ENCODE peak calls at places on chromosome 10, in seven cellular contexts. J is SK-N-SH, W is Karpas-422, D is MM.1S, M is trophoblast cell, K is fibroblast of lung, U is GM12878. P is an unnamed sample. For H3K9me3, the result is how much of the 10 kb centered on the place peaks cover.

GRCh38 chr10:64209574-64209973 is 688.4 kb downstream of the REEP3 start:
- DNase-seq in U (no peak), K (peak), D (no peak), W (no peak), M (no peak), J (no peak), P (no peak)

GRCh38 chr10:87865201-87866025 is 2.0 kb downstream of the PTEN start:
- DNase-seq in M (no peak), K (no peak), W (peak), U (no peak), J (no peak), D (no peak), P (no peak)

GRCh38 chr10:86960003-86960862 is 1.8 kb downstream of the SNCG start:
- DNase-seq in K (peak), U (peak), W (peak), D (peak), M (peak), J (peak), P (peak)

GRCh38 chr10:87991946-87992345 is 128.5 kb downstream of the PTEN start:
- DNase-seq in U (no peak), K (peak), W (no peak), J (no peak), D (no peak), M (no peak), P (peak)

GRCh38 chr10:121303273-121303890 is 294.9 kb downstream of the FGFR2 start:
- DNase-seq in J (no peak), U (no peak), M (no peak), W (no peak), K (no peak), D (no peak), P (no peak)

GRCh38 chr10:6504296-6504695 is 75.8 kb downstream of the PRKCQ start:
- DNase-seq in J (no peak), K (no peak), U (no peak), W (no peak), D (no peak), M (no peak), P (no peak)

GRCh38 chr10:11178606-11179221 is 161.0 kb downstream of the CELF2 start:
- DNase-seq in U (peak), D (peak), K (peak), W (no peak), J (peak), M (peak), P (no peak)

GRCh38 chr10:103227416-103227815 is 18.3 kb upstream of the RPEL1 start:
- DNase-seq in U (no peak), W (no peak), J (no peak), K (no peak), M (no peak), D (no peak), P (no peak)

GRCh38 chr10:1824928-1825327 is 87.6 kb upstream of the ADARB2 start:
- DNase-seq in D (peak), K (no peak), W (peak), J (no peak), U (no peak), M (no peak), P (no peak)

GRCh38 chr10:92464364-92464763 is 109.5 kb downstream of the IDE start:
- DNase-seq in U (no peak), W (no peak), D (no peak), J (no peak), K (no peak), M (no peak), P (no peak)

GRCh38 chr10:12730809-12731519 is 270.5 kb downstream of the CCDC3 start:
- DNase-seq in M (no peak), W (no peak), J (no peak), U (peak), K (peak), D (peak), P (no peak)

GRCh38 chr10:79615577-79615976 is 4.8 kb downstream of the SFTPA1 start:
- DNase-seq in U (no peak), J (no peak), D (no peak), K (no peak), M (no peak), W (no peak), P (no peak)

GRCh38 chr10:59106441-59106840 is 70.0 kb upstream of the PHYHIPL start:
- DNase-seq in W (no peak), J (no peak), K (no peak), M (no peak), U (peak), D (no peak), P (no peak)

GRCh38 chr10:100019824-100020160 is 10.0 kb upstream of the DNMBP start:
- DNase-seq in K (no peak), M (no peak), W (no peak), U (no peak), D (no peak), J (no peak), P (no peak)

GRCh38 chr10:14502451-14502850 is 171.7 kb upstream of the FRMD4A start:
- DNase-seq in D (no peak), W (no peak), K (no peak), J (no peak), U (no peak), M (no peak), P (no peak)

GRCh38 chr10:32887481-32887880 is 70.5 kb downstream of the ITGB1 start:
- DNase-seq in U (no peak), M (no peak), J (no peak), D (no peak), K (no peak), W (no peak), P (no peak)

GRCh38 chr10:106609867-106610266 is 554.6 kb downstream of the SORCS1 start:
- DNase-seq in M (no peak), J (peak), D (no peak), W (peak), U (no peak), K (no peak), P (peak)

GRCh38 chr10:50636576-50636975 is 12.8 kb upstream of the SGMS1 start:
- DNase-seq in D (no peak), M (peak), K (no peak), U (no peak), W (no peak), J (no peak), P (no peak)

GRCh38 chr10:86556933-86557649 is 35.5 kb upstream of the WAPL start:
- DNase-seq in W (no peak), U (no peak), J (no peak), D (no peak), K (no peak), M (no peak), P (no peak)

GRCh38 chr10:132517951-132518521 is 19.6 kb upstream of the INPP5A start:
- DNase-seq in U (no peak), J (no peak), D (no peak), K (no peak), W (no peak), M (no peak), P (no peak)
- H3K9ac ChIP-seq in U (no peak), J (peak), D (no peak), K (no peak), W (no peak), M (no peak), P (peak)

GRCh38 chr10:113058175-113058961 is 108.3 kb downstream of the TCF7L2 start:
- DNase-seq in M (no peak), K (peak), J (peak), W (no peak), U (no peak), D (no peak), P (peak)

GRCh38 chr10:113053881-113054280 is 103.8 kb downstream of the TCF7L2 start:
- DNase-seq in M (no peak), U (no peak), J (no peak), K (no peak), W (no peak), D (no peak), P (no peak)

GRCh38 chr10:113056468-113057021 is 106.5 kb downstream of the TCF7L2 start:
- DNase-seq in K (peak), U (no peak), W (no peak), D (no peak), M (no peak), J (no peak), P (peak)

GRCh38 chr10:113055458-113055857 is 105.4 kb downstream of the TCF7L2 start:
- DNase-seq in M (no peak), J (no peak), K (no peak), U (no peak), D (no peak), W (no peak), P (no peak)

DNA sequence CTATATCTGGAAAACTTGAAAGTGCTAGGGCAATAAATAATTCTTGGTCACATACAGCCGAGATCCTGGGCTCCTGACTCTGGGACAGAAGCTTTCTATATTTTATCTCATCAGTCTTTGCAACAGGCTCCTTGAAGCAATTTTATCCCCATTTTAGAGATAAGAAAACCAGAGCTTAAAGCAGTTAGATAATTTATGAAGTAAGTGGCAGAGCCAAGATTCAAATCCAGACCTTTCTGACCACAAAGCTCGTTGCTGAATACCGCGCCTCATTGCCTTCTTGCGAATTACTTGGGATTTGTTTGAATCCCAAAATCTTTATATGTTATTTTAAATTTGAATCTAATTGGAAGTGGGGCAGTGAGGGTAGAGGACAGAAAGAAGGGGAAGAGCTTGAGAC is 106.0 kb downstream of the TCF7L2 start:
- DNase-seq in D (no peak), M (no peak), U (no peak), W (no peak), K (no peak), J (no peak), P (no peak)
- H3K4me3 ChIP-seq in D (no peak), M (no peak), U (no peak), W (no peak), K (no peak), J (no peak), P (peak)

GRCh38 chr10:131147301-131147975 is 164.1 kb downstream of the TCERG1L start:
- DNase-seq in W (no peak), K (no peak), M (no peak), U (no peak), J (no peak), D (no peak), P (no peak)

GRCh38 chr10:131149111-131149510 is 162.4 kb downstream of the TCERG1L start:
- DNase-seq in M (no peak), W (no peak), K (no peak), J (no peak), U (no peak), D (no peak), P (no peak)

GRCh38 chr10:131144711-131145375 is 166.7 kb downstream of the TCERG1L start:
- DNase-seq in U (no peak), W (no peak), D (no peak), J (no peak), M (no peak), K (no peak), P (no peak)

GRCh38 chr10:131148270-131148669 is 163.3 kb downstream of the TCERG1L start:
- DNase-seq in W (no peak), D (no peak), U (no peak), J (no peak), K (no peak), M (no peak), P (no peak)

DNA sequence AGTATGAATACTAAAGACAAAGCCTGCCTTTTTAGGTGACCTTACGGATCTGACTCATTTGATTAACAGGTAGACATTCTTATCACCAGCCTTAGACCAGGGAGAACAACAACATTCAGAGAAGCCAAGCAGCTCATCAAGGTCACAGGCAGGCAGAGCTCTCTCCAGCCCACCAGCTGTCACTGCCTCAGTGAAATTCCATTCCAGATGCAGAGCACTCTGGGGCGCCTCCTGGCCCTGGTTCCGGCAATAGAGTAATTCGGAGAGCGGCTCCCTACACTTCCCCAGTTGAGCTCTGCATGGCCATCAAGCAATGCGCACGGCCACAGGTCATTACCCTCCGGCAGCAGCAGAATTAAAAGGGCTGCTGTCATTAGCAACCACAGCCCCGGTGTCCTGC is 164.7 kb downstream of the TCERG1L start:
- DNase-seq in J (no peak), U (no peak), M (no peak), K (no peak), D (no peak), W (no peak), P (no peak)
- H3K9me3 ChIP-seq in J (under half), U (under half), M (under half), K (under half), D (under half), W (under half), P (under half)

DNA sequence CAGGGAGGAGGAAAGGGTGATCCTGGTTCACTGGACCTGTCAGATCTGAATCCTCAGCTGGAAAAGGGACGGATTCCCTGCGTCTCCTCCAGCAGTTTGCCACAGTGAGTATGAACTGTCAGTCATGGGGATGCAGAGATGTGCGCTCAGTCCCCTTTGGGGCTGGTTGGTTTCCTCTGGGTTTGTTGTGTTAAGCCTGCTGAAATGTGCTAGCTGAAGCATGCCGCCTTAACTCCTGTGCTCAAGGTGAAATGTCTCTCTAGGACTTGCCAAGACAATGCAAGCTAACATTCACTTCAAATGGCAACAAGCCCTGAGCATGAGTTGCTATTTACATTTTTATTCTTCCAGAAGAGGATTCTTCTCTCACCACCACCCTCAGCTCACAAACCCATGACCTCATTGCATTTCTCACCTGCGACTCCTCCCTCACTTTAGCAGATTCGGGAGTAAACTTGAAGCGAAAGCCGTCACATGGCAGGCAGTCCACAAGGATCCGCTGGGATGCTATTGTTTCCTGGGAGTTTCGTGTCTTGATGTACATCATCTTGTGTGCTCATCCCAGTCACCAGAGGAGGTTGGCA is 192.9 kb upstream of the FZD8 start:
- DNase-seq in W (no peak), D (no peak), U (no peak), M (no peak), K (no peak), J (no peak), P (no peak)
- H3K9ac ChIP-seq in W (no peak), D (no peak), U (no peak), M (no peak), K (no peak), J (no peak), P (no peak)

GRCh38 chr10:129969528-129970264 is 5.6 kb upstream of the EBF3 start:
- DNase-seq in J (peak), W (no peak), K (no peak), D (no peak), U (no peak), M (no peak), P (no peak)
- H3K4me3 ChIP-seq in J (no peak), W (no peak), K (no peak), D (no peak), U (no peak), M (no peak), P (peak)

DNA sequence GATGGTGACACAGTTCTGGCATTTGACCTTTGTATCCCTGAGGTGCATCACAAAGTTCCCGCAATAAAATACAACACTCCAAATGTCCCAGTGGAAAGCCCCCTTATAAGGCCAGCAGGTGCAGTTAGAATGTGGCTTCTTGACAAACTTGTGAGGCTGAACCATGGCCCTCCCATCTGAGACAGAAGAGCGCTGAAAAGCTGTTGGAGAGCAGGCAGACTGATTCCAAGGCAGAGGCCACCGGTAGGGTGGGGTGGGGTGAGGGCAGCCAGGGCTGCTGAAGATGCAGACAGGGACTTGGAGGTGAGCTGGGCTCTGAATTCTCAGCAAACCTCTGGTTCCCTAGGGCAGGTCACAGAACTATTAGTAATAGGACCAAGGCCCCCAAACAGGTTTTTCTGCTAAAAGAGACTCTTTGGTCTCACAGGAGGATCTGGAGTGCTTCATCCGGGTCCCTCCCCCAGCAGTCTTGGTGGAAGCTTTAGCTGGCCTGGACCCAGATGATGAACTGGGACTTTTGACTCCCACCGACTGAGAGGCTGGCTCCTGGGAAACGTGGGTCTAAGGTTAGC is 15.6 kb upstream of the CHST3 start:
- DNase-seq in K (no peak), D (no peak), J (no peak), M (peak), W (no peak), U (no peak), P (no peak)
- H3K9me3 ChIP-seq in K (under half), D (under half), J (under half), M (under half), W (under half), U (under half), P (under half)

DNA sequence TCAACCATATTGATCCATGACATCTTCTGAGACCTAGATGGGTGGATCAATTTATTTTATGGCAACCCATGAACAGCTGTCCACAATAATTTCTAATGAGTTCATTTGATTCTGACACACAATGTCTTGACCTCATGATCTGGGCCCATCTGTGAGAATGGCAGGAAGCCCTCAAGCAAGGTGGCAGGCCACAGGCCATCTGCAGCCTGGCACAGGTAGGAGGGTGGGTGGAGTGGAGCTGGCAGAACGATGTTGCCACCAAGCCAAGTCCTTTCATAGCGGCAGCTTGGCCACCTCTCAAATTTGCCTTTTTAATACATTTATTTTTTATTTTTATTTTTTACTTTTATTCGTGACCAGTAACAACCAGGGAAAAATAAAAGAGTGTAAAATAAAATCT is 1181.6 kb upstream of the SORCS1 start:
- DNase-seq in K (no peak), W (no peak), U (no peak), J (no peak), M (no peak), D (no peak), P (no peak)
- H3K9ac ChIP-seq in K (no peak), W (no peak), U (no peak), J (no peak), M (no peak), D (no peak), P (no peak)

DNA sequence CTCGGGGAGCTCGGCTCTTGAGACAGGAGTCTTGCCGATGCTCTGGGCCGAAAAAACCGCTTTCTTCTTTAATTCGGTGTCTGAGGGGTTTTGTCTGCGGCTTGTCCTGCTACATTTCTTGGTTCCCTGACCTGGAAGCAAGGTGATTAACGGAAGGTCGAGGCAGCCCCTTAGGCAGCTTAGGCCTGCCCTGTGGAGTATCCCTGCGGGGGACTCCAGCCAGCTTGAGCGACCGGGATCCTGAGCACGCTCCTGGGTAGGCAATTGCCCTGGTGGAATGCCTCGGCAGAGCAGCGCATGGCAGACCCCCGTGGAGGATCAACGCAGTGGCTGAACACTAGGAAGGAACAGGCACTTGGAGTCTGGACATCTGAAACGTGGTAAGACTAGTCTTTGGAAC is 30.5 kb upstream of the GHITM start:
- DNase-seq in W (no peak), U (no peak), J (no peak), M (no peak), K (no peak), D (no peak), P (no peak)
- H3K4me3 ChIP-seq in W (no peak), U (no peak), J (no peak), M (no peak), K (no peak), D (no peak), P (no peak)

GRCh38 chr10:52999681-53000080 is 227.1 kb upstream of the MBL2 start:
- DNase-seq in W (no peak), J (no peak), M (no peak), U (no peak), D (no peak), K (no peak), P (no peak)
- H3K9me3 ChIP-seq in W (under half), J (under half), M (under half), U (under half), D (under half), K (under half), P (under half)